ENCODE peak calls at places on chromosomes 2 and 18, in seven cellular contexts. One of them, this sample, is unnamed.

GRCh38 chr2:73916666-73917065 is 10.0 kb upstream of the DGUOK start:
- DNase-seq in prostate gland: no peak
- DNase-seq in neuronal stem cell: no peak
- DNase-seq in CD8-positive, alpha-beta T cell: no peak
- DNase-seq in astrocyte of the cerebellum: no peak
- DNase-seq in AG09309: no peak
- DNase-seq in skeletal muscle cell: no peak
- DNase-seq in this sample: no peak

GRCh38 chr2:114201781-114202180 is 240.7 kb upstream of the DPP10 start:
- DNase-seq in prostate gland: no peak
- DNase-seq in neuronal stem cell: no peak
- DNase-seq in CD8-positive, alpha-beta T cell: no peak
- DNase-seq in astrocyte of the cerebellum: no peak
- DNase-seq in AG09309: no peak
- DNase-seq in skeletal muscle cell: no peak
- DNase-seq in this sample: no peak

GRCh38 chr18:62778976-62779869 is 63.9 kb downstream of the PHLPP1 start:
- DNase-seq in prostate gland: no peak
- DNase-seq in neuronal stem cell: no peak
- DNase-seq in CD8-positive, alpha-beta T cell: no peak
- DNase-seq in astrocyte of the cerebellum: no peak
- DNase-seq in AG09309: no peak
- DNase-seq in skeletal muscle cell: no peak
- DNase-seq in this sample: no peak

GRCh38 chr2:223008162-223008561 is 43.8 kb upstream of the KCNE4 start:
- DNase-seq in prostate gland: no peak
- DNase-seq in neuronal stem cell: no peak
- DNase-seq in CD8-positive, alpha-beta T cell: no peak
- DNase-seq in astrocyte of the cerebellum: no peak
- DNase-seq in AG09309: peak
- DNase-seq in skeletal muscle cell: peak
- DNase-seq in this sample: no peak

GRCh38 chr2:112345030-112346027 is 69.9 kb downstream of the ZC3H6 start:
- DNase-seq in prostate gland: no peak
- DNase-seq in neuronal stem cell: no peak
- DNase-seq in CD8-positive, alpha-beta T cell: no peak
- DNase-seq in astrocyte of the cerebellum: no peak
- DNase-seq in AG09309: no peak
- DNase-seq in skeletal muscle cell: no peak
- DNase-seq in this sample: no peak

GRCh38 chr2:240170354-240170735 is 29.9 kb upstream of the OTOS start:
- DNase-seq in prostate gland: no peak
- DNase-seq in neuronal stem cell: peak
- DNase-seq in CD8-positive, alpha-beta T cell: no peak
- DNase-seq in astrocyte of the cerebellum: peak
- DNase-seq in AG09309: no peak
- DNase-seq in skeletal muscle cell: no peak
- DNase-seq in this sample: no peak

GRCh38 chr2:19496646-19497045 is 138.2 kb upstream of the OSR1 start:
- DNase-seq in prostate gland: no peak
- DNase-seq in neuronal stem cell: no peak
- DNase-seq in CD8-positive, alpha-beta T cell: no peak
- DNase-seq in astrocyte of the cerebellum: no peak
- DNase-seq in AG09309: no peak
- DNase-seq in skeletal muscle cell: no peak
- DNase-seq in this sample: no peak

GRCh38 chr2:216651370-216651881 is 18.2 kb downstream of the IGFBP2 start:
- DNase-seq in prostate gland: no peak
- DNase-seq in neuronal stem cell: no peak
- DNase-seq in CD8-positive, alpha-beta T cell: no peak
- DNase-seq in astrocyte of the cerebellum: peak
- DNase-seq in AG09309: peak
- DNase-seq in skeletal muscle cell: peak
- DNase-seq in this sample: no peak

GRCh38 chr2:28602751-28603639 is 107.1 kb downstream of the PLB1 start:
- DNase-seq in prostate gland: no peak
- DNase-seq in neuronal stem cell: no peak
- DNase-seq in CD8-positive, alpha-beta T cell: no peak
- DNase-seq in astrocyte of the cerebellum: no peak
- DNase-seq in AG09309: no peak
- DNase-seq in skeletal muscle cell: no peak
- DNase-seq in this sample: no peak

GRCh38 chr2:10414000-10414451 is 34.1 kb downstream of the ODC1 start:
- DNase-seq in prostate gland: no peak
- DNase-seq in neuronal stem cell: no peak
- DNase-seq in CD8-positive, alpha-beta T cell: no peak
- DNase-seq in astrocyte of the cerebellum: no peak
- DNase-seq in AG09309: no peak
- DNase-seq in skeletal muscle cell: no peak
- DNase-seq in this sample: no peak

GRCh38 chr2:181457741-181458425 is 697 bp downstream of the ITGA4 start:
- DNase-seq in prostate gland: peak
- DNase-seq in neuronal stem cell: peak
- DNase-seq in CD8-positive, alpha-beta T cell: peak
- DNase-seq in astrocyte of the cerebellum: no peak
- DNase-seq in AG09309: no peak
- DNase-seq in skeletal muscle cell: no peak
- DNase-seq in this sample: peak

GRCh38 chr18:76524477-76524876 is 29.4 kb upstream of the ZNF516 start:
- DNase-seq in prostate gland: no peak
- DNase-seq in neuronal stem cell: no peak
- DNase-seq in CD8-positive, alpha-beta T cell: no peak
- DNase-seq in astrocyte of the cerebellum: no peak
- DNase-seq in AG09309: no peak
- DNase-seq in skeletal muscle cell: no peak
- DNase-seq in this sample: no peak
- H3K4me3 ChIP-seq in prostate gland: no peak
- H3K4me3 ChIP-seq in neuronal stem cell: no peak
- H3K4me3 ChIP-seq in CD8-positive, alpha-beta T cell: no peak
- H3K4me3 ChIP-seq in astrocyte of the cerebellum: peak
- H3K4me3 ChIP-seq in AG09309: no peak
- H3K4me3 ChIP-seq in skeletal muscle cell: no peak
- H3K4me3 ChIP-seq in this sample: no peak

DNA sequence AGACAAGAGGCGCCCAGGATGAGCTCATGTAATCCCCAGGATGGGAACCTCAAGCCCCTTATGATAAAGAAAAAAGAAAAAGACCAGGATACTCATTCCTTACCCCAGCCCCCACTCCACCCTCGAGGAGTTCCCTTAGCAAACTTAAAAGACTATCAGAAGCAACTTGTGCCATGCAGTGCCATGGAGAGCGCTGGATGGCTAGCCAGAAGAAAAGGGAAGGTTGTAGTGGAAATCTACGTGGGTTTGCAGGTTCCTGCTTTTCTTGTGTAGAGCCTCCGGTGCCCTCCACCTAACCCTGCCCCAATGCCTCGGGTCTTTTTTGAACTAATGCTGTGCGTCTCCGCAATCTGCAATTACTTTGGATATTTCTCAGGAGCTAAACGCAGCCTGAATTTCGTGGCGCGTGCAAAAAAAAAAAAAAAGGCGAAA is 16.2 kb upstream of the BCL11A start:
- DNase-seq in prostate gland: no peak
- DNase-seq in neuronal stem cell: no peak
- DNase-seq in CD8-positive, alpha-beta T cell: no peak
- DNase-seq in astrocyte of the cerebellum: no peak
- DNase-seq in AG09309: no peak
- DNase-seq in skeletal muscle cell: no peak
- DNase-seq in this sample: no peak
- H3K4me3 ChIP-seq in prostate gland: no peak
- H3K4me3 ChIP-seq in neuronal stem cell: peak
- H3K4me3 ChIP-seq in CD8-positive, alpha-beta T cell: peak
- H3K4me3 ChIP-seq in astrocyte of the cerebellum: peak
- H3K4me3 ChIP-seq in AG09309: peak
- H3K4me3 ChIP-seq in skeletal muscle cell: peak
- H3K4me3 ChIP-seq in this sample: peak

GRCh38 chr2:66438498-66439290 is 3.8 kb downstream of the MEIS1 start:
- DNase-seq in prostate gland: no peak
- DNase-seq in neuronal stem cell: no peak
- DNase-seq in CD8-positive, alpha-beta T cell: no peak
- DNase-seq in astrocyte of the cerebellum: no peak
- DNase-seq in AG09309: no peak
- DNase-seq in skeletal muscle cell: no peak
- DNase-seq in this sample: no peak
- H3K4me3 ChIP-seq in prostate gland: peak
- H3K4me3 ChIP-seq in neuronal stem cell: no peak
- H3K4me3 ChIP-seq in CD8-positive, alpha-beta T cell: no peak
- H3K4me3 ChIP-seq in astrocyte of the cerebellum: peak
- H3K4me3 ChIP-seq in AG09309: peak
- H3K4me3 ChIP-seq in skeletal muscle cell: peak
- H3K4me3 ChIP-seq in this sample: no peak

DNA sequence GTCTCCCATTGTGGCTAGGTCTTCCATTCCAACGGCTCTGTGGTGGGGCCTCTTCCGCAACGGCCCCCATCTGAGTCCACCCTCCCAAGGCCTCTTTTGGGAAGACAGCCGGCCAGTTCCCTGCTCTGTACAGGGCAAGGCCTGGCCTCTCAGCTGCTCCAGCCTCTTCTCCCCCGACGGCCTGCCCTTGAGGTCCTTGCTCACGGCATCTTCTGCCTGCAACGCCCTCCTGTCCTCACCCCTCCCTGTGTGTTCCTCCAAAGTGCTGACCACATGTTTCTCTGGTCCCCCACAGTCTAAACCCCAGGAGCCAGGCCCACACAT is 16.0 kb downstream of the HS6ST1 start:
- DNase-seq in prostate gland: no peak
- DNase-seq in neuronal stem cell: no peak
- DNase-seq in CD8-positive, alpha-beta T cell: no peak
- DNase-seq in astrocyte of the cerebellum: no peak
- DNase-seq in AG09309: no peak
- DNase-seq in skeletal muscle cell: no peak
- DNase-seq in this sample: no peak
- H3K4me3 ChIP-seq in prostate gland: no peak
- H3K4me3 ChIP-seq in neuronal stem cell: no peak
- H3K4me3 ChIP-seq in CD8-positive, alpha-beta T cell: no peak
- H3K4me3 ChIP-seq in astrocyte of the cerebellum: no peak
- H3K4me3 ChIP-seq in AG09309: no peak
- H3K4me3 ChIP-seq in skeletal muscle cell: no peak
- H3K4me3 ChIP-seq in this sample: no peak

GRCh38 chr2:60446413-60447358 is 106.8 kb downstream of the BCL11A start:
- DNase-seq in prostate gland: no peak
- DNase-seq in neuronal stem cell: no peak
- DNase-seq in CD8-positive, alpha-beta T cell: no peak
- DNase-seq in astrocyte of the cerebellum: no peak
- DNase-seq in AG09309: no peak
- DNase-seq in skeletal muscle cell: no peak
- DNase-seq in this sample: no peak

GRCh38 chr2:60450488-60450887 is 103.0 kb downstream of the BCL11A start:
- DNase-seq in prostate gland: no peak
- DNase-seq in neuronal stem cell: no peak
- DNase-seq in CD8-positive, alpha-beta T cell: no peak
- DNase-seq in astrocyte of the cerebellum: no peak
- DNase-seq in AG09309: no peak
- DNase-seq in skeletal muscle cell: no peak
- DNase-seq in this sample: no peak

GRCh38 chr2:60445684-60446184 is 107.7 kb downstream of the BCL11A start:
- DNase-seq in prostate gland: no peak
- DNase-seq in neuronal stem cell: no peak
- DNase-seq in CD8-positive, alpha-beta T cell: no peak
- DNase-seq in astrocyte of the cerebellum: no peak
- DNase-seq in AG09309: no peak
- DNase-seq in skeletal muscle cell: no peak
- DNase-seq in this sample: no peak

GRCh38 chr2:60442608-60443007 is 110.8 kb downstream of the BCL11A start:
- DNase-seq in prostate gland: no peak
- DNase-seq in neuronal stem cell: no peak
- DNase-seq in CD8-positive, alpha-beta T cell: no peak
- DNase-seq in astrocyte of the cerebellum: no peak
- DNase-seq in AG09309: no peak
- DNase-seq in skeletal muscle cell: peak
- DNase-seq in this sample: no peak

DNA sequence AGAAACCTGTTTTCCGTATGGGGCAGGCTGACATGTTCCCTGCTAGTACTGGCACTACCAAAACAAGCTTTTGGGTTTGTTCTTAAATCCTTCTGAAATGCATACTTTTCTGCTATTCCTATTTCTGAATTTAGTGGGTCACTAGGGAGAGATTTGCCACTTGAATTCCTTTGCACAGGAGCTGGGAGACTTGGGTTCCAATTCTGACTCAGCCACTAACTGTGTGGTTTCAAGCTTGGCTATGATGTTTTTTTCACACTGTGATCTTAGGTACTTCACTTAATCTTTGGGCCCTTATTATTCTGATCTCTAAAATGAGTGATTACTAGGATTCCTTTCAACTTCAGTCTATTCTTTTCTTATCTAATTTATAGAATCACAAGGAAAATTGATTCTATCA is 105.5 kb downstream of the BCL11A start:
- DNase-seq in prostate gland: no peak
- DNase-seq in neuronal stem cell: no peak
- DNase-seq in CD8-positive, alpha-beta T cell: no peak
- DNase-seq in astrocyte of the cerebellum: no peak
- DNase-seq in AG09309: no peak
- DNase-seq in skeletal muscle cell: no peak
- DNase-seq in this sample: no peak
- H3K4me3 ChIP-seq in prostate gland: no peak
- H3K4me3 ChIP-seq in neuronal stem cell: no peak
- H3K4me3 ChIP-seq in CD8-positive, alpha-beta T cell: no peak
- H3K4me3 ChIP-seq in astrocyte of the cerebellum: no peak
- H3K4me3 ChIP-seq in AG09309: no peak
- H3K4me3 ChIP-seq in skeletal muscle cell: no peak
- H3K4me3 ChIP-seq in this sample: no peak

GRCh38 chr2:46335404-46335965 is 38.3 kb downstream of the EPAS1 start:
- DNase-seq in prostate gland: no peak
- DNase-seq in neuronal stem cell: peak
- DNase-seq in CD8-positive, alpha-beta T cell: no peak
- DNase-seq in astrocyte of the cerebellum: no peak
- DNase-seq in AG09309: no peak
- DNase-seq in skeletal muscle cell: no peak
- DNase-seq in this sample: no peak

GRCh38 chr2:46336560-46336959 is 39.4 kb downstream of the EPAS1 start:
- DNase-seq in prostate gland: no peak
- DNase-seq in neuronal stem cell: no peak
- DNase-seq in CD8-positive, alpha-beta T cell: no peak
- DNase-seq in astrocyte of the cerebellum: no peak
- DNase-seq in AG09309: no peak
- DNase-seq in skeletal muscle cell: no peak
- DNase-seq in this sample: no peak

GRCh38 chr2:46337208-46337994 is 40.2 kb downstream of the EPAS1 start:
- DNase-seq in prostate gland: no peak
- DNase-seq in neuronal stem cell: no peak
- DNase-seq in CD8-positive, alpha-beta T cell: no peak
- DNase-seq in astrocyte of the cerebellum: no peak
- DNase-seq in AG09309: no peak
- DNase-seq in skeletal muscle cell: no peak
- DNase-seq in this sample: no peak

GRCh38 chr2:46334389-46335345 is 37.5 kb downstream of the EPAS1 start:
- DNase-seq in prostate gland: no peak
- DNase-seq in neuronal stem cell: no peak
- DNase-seq in CD8-positive, alpha-beta T cell: no peak
- DNase-seq in astrocyte of the cerebellum: no peak
- DNase-seq in AG09309: peak
- DNase-seq in skeletal muscle cell: peak
- DNase-seq in this sample: no peak

GRCh38 chr2:46335966-46336436 is 38.8 kb downstream of the EPAS1 start:
- DNase-seq in prostate gland: peak
- DNase-seq in neuronal stem cell: no peak
- DNase-seq in CD8-positive, alpha-beta T cell: no peak
- DNase-seq in astrocyte of the cerebellum: no peak
- DNase-seq in AG09309: no peak
- DNase-seq in skeletal muscle cell: no peak
- DNase-seq in this sample: no peak
- H3K4me3 ChIP-seq in prostate gland: peak
- H3K4me3 ChIP-seq in neuronal stem cell: no peak
- H3K4me3 ChIP-seq in CD8-positive, alpha-beta T cell: no peak
- H3K4me3 ChIP-seq in astrocyte of the cerebellum: no peak
- H3K4me3 ChIP-seq in AG09309: no peak
- H3K4me3 ChIP-seq in skeletal muscle cell: peak
- H3K4me3 ChIP-seq in this sample: no peak

GRCh38 chr2:166091439-166091838 is 36.4 kb downstream of the SCN1A start:
- DNase-seq in prostate gland: no peak
- DNase-seq in neuronal stem cell: no peak
- DNase-seq in CD8-positive, alpha-beta T cell: no peak
- DNase-seq in astrocyte of the cerebellum: no peak
- DNase-seq in AG09309: no peak
- DNase-seq in skeletal muscle cell: no peak
- DNase-seq in this sample: no peak
- H3K4me3 ChIP-seq in prostate gland: no peak
- H3K4me3 ChIP-seq in neuronal stem cell: no peak
- H3K4me3 ChIP-seq in CD8-positive, alpha-beta T cell: no peak
- H3K4me3 ChIP-seq in astrocyte of the cerebellum: no peak
- H3K4me3 ChIP-seq in AG09309: no peak
- H3K4me3 ChIP-seq in skeletal muscle cell: no peak
- H3K4me3 ChIP-seq in this sample: no peak

This sample was measured in effector memory CD4-positive, alpha-beta T cell.